ENCODE peak calls at places on chromosomes 2 and 18, in four cellular contexts. Q is Kasumi-1, C is endothelial cell, X is ureter. A is an unnamed sample.

GRCh38 chr2:30914456-30914855 is 107.2 kb upstream of the CAPN13 start:
- DNase-seq in Q (no peak), C (no peak), X (no peak), A (no peak)

GRCh38 chr2:118982039-118982438 is 40.0 kb downstream of the MARCO start:
- DNase-seq in Q (no peak), C (no peak), X (no peak), A (no peak)

GRCh38 chr18:903703-904102 is 968 bp upstream of the ADCYAP1 start:
- DNase-seq in Q (peak; percentile 58), C (peak; percentile 84), X (no peak), A (peak; percentile 66)

GRCh38 chr18:48296581-48296980 is 112.6 kb downstream of the ZBTB7C start:
- DNase-seq in Q (no peak), C (no peak), X (peak; percentile 39), A (no peak)

GRCh38 chr2:129400825-129401224 is 578.6 kb upstream of the RAB6C start:
- DNase-seq in Q (no peak), C (no peak), X (no peak), A (no peak)

GRCh38 chr2:190415794-190416729 is 7.9 kb downstream of the MFSD6 start:
- DNase-seq in Q (peak; percentile 13), C (no peak), X (no peak), A (no peak)

GRCh38 chr18:61581578-61582204 is 248.5 kb downstream of the CDH20 start:
- DNase-seq in Q (peak; percentile 78), C (peak; percentile 90), X (peak; percentile 86), A (peak; percentile 39)

GRCh38 chr2:189657867-189658266 is 3.4 kb upstream of the ASNSD1 start:
- DNase-seq in Q (no peak), C (no peak), X (no peak), A (no peak)

GRCh38 chr18:62660741-62661140 is 54.6 kb upstream of the PHLPP1 start:
- DNase-seq in Q (no peak), C (no peak), X (no peak), A (no peak)

GRCh38 chr2:196259507-196260481 is 88.4 kb upstream of the STK17B start:
- DNase-seq in Q (no peak), C (no peak), X (no peak), A (no peak)

GRCh38 chr2:29336741-29337340 is 221.6 kb downstream of the CLIP4 start:
- DNase-seq in Q (no peak), C (no peak), X (no peak), A (peak; percentile 16)

GRCh38 chr2:62577994-62578836 is 72.2 kb upstream of the TMEM17 start:
- DNase-seq in Q (no peak), C (no peak), X (no peak), A (peak; percentile 75)

GRCh38 chr18:67525328-67526110 is 9.0 kb upstream of the DSEL start:
- DNase-seq in Q (no peak), C (no peak), X (peak; percentile 67), A (peak; percentile 90)

GRCh38 chr2:223692227-223692947 is 90.2 kb upstream of the SCG2 start:
- DNase-seq in Q (peak; percentile 20), C (peak; percentile 45), X (no peak), A (no peak)

GRCh38 chr2:28613616-28614501 is 118.0 kb downstream of the PLB1 start:
- DNase-seq in Q (no peak), C (no peak), X (peak; percentile 64), A (peak; percentile 40)

GRCh38 chr2:239238839-239239606 is 161.8 kb downstream of the HDAC4 start:
- DNase-seq in Q (no peak), C (no peak), X (peak; percentile 44), A (no peak)

GRCh38 chr2:201857326-201857725 is 51.0 kb downstream of the CDK15 start:
- DNase-seq in Q (no peak), C (no peak), X (no peak), A (no peak)

GRCh38 chr2:127332335-127332734 is 38.4 kb upstream of the ERCC3 start:
- DNase-seq in Q (no peak), C (no peak), X (no peak), A (no peak)